ENCODE peak calls at places on chromosomes 12 and 14, in four cellular contexts. Y is fibroblast of lung, R is HCT116, A is endodermal cell. G is an unnamed sample. For H3K4me1, the result is how much of the 10 kb centered on the place peaks cover.

GRCh38 chr12:46749322-46749721 is 76.5 kb downstream of the SLC38A4 start:
- DNase-seq in Y (no peak), R (no peak), A (no peak), G (no peak)

GRCh38 chr12:131672311-131672940 is 38.5 kb upstream of the SFSWAP start:
- DNase-seq in Y (no peak), R (no peak), A (peak), G (no peak)

GRCh38 chr14:71267691-71268090 is 360.4 kb downstream of the PCNX1 start:
- DNase-seq in Y (peak), R (no peak), A (no peak), G (no peak)

GRCh38 chr12:92503977-92504966 is 198.5 kb upstream of the PLEKHG7 start:
- DNase-seq in Y (no peak), R (no peak), A (no peak), G (no peak)

GRCh38 chr14:64184103-64184729 is 110.0 kb downstream of the ESR2 start:
- DNase-seq in Y (no peak), R (no peak), A (no peak), G (no peak)

GRCh38 chr12:57106021-57106708 is 5.0 kb downstream of the STAT6 start:
- DNase-seq in Y (no peak), R (no peak), A (no peak), G (no peak)

GRCh38 chr14:69673099-69673498 is 61.7 kb downstream of the SUSD6 start:
- DNase-seq in Y (no peak), R (no peak), A (no peak), G (peak)

GRCh38 chr14:68762944-68763831 is 29.7 kb downstream of the ZFP36L1 start:
- DNase-seq in Y (no peak), R (no peak), A (peak), G (no peak)

GRCh38 chr12:12200363-12200762 is 66.5 kb downstream of the LRP6 start:
- DNase-seq in Y (no peak), R (no peak), A (no peak), G (no peak)

GRCh38 chr14:88518592-88519512 is 36.0 kb downstream of the PTPN21 start:
- DNase-seq in Y (peak), R (no peak), A (no peak), G (no peak)

GRCh38 chr12:3200032-3200617 is 122.9 kb downstream of the TSPAN9 start:
- DNase-seq in Y (peak), R (no peak), A (peak), G (no peak)

GRCh38 chr14:100146548-100147091 is 12.8 kb downstream of the DEGS2 start:
- DNase-seq in Y (no peak), R (no peak), A (no peak), G (no peak)

DNA sequence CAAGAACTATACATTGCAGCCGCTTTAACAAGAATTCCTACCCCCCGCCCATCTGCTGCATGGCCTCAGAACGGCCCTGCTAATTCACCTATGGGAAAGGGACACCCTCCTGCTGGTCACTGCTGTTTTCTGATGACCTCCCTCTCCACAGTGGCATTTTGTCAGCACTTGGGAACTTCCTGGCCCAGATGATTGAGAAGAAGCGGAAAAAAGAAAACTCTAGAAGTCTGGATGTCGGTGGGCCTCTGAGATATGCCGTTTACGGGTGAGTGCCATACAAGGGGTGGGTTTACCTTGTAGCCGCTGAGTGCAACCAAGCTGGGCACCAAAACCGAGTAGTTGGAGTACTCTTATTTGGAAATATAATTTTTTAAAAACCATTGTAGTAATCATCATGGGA is 2.7 kb downstream of the PXMP2 start:
- DNase-seq in Y (no peak), R (no peak), A (no peak), G (no peak)
- H3K27ac ChIP-seq in Y (no peak), R (no peak), A (no peak), G (no peak)

GRCh38 chr14:90756755-90757345 is 59.4 kb downstream of the TTC7B start:
- DNase-seq in Y (no peak), R (no peak), A (peak), G (peak)
- TF ChIP-seq CTCF in Y (no peak), R (no peak), A (peak), G (peak)

DNA sequence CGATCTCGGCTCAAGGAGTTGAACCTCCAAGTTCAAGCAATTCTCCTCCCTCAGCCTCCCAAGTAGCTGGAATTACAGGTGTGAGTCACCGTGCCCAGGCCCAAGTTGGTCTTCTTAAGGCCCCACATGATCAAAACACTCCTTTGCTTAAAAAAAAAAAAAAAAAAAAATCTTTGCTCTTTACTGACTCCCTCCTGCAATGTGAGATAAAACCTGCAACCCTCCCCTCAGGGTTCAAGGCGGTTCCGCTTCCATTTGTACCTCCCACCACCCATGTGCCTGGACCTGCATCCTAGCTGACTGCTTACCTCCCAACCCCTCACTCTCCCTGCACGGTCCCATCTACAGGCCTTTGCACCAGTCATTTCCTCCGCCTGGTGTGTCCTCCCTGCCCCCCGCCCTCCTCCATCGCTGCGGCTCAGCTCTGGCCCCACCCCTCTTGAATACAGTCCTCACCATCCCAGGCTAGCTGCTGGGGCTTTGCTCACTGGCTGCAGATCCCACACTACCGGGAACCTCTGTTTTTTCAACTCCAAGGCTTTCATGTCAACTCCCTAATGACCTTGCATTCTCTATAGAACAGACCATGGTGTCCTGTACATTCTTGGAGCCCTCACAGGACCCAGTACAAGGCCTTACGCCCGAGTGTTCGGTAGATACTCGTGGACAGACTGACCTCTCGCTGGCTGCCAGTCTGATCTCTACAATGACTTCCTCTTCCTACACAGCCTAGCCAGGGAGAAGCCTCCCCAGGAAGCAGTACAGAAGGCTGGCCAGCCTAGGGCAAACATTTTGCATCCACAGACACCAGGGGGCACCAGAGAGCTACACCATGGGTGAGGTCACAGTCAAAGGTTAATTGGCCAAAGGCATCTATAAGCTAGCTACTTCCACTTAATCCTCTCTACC is 14.2 kb upstream of the PNMA1 start:
- DNase-seq in Y (peak), R (peak), A (peak), G (peak)
- H3K4me1 ChIP-seq in Y (under half), R (under half), A (under half), G (under half)

DNA sequence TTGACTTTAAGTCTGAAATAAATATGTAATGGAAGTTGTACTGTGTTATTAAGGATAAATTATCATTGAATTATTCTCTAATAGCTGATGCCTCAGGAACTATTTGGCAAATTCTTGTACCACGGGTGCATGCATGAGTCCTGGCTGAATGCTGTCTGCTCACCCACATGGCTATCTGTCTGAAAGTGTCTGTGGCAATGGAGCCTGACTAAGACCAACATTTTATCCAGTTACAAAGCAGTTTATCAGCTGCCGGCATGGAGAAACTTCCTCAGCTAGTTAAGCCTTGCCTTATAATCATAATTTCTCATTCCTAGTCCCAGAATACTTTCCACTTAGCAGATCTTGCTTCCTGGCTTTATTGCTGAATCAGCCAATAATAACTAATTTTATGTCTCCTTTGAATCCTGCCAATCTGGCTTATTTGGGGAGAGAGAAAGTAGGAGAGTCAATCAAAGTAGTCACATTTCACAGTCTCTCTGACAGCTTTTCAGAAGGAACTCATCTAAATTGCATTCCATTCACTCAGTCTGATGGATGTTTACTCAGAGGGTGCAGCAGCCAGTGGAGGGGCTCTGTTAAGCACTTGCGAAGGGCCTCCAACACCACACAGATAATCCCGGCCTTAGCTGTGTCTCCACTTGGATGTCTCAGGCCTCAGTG is 280.6 kb upstream of the CLEC14A start:
- DNase-seq in Y (no peak), R (no peak), A (peak), G (no peak)
- H3K27ac ChIP-seq in Y (no peak), R (no peak), A (no peak), G (no peak)

GRCh38 chr12:58346032-58346632 is 404.8 kb downstream of the ATP23 start:
- DNase-seq in Y (peak), R (peak), A (no peak), G (peak)
- TF ChIP-seq CTCF in Y (peak), R (peak), A (peak), G (peak)

GRCh38 chr14:94394025-94394493 is 5.7 kb upstream of the SERPINA1 start:
- DNase-seq in Y (no peak), R (no peak), A (no peak), G (no peak)
- H3K4me1 ChIP-seq in Y (under half), R (under half), A (under half), G (under half)

DNA sequence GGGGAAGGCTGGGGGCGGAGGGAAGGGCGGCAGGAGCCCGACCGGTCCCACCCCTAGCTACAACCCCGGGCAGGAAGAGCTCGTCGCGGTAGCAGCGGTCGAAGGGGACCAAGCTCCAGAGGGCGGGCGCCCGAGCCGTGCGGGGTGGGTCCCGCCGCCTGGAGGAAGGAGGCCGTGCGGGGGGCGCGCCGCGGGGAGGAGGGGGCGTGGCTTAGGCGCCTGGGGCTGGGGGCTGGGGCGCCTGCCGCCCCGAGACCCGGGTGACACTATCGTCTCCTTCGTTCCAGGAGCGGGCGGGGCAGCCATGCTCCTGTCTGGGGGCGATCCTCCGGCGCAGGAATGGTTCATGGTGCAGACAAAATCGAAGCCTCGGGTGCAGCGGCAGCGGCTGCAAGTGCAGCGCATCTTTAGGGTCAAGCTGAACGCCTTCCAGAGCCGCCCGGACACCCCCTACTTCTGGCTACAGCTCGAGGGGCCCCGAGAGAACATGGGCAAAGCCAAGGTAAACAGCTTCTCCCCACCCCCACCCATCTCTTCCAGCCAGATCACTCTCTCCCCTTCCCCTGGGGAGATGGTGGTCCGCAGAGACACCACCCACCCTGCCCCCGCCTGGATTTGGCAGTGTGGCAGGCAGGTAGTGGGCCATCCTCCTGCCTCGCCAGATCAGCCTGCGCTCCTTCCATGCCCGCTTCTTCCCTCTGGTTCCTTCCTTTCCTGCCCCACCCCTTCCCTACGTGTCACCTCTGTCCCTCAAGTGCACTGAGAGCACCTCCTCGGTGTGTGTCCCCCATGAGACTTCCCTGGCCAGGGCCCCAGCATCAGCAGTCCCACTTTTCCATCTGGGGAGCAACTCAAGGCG is at the start of gene NYNRIN:
- DNase-seq in Y (no peak), R (no peak), A (peak), G (no peak)
- H3K27ac ChIP-seq in Y (no peak), R (no peak), A (no peak), G (no peak)